ENCODE peak calls at places on chromosomes 11 and 22, in six cellular contexts. X is cardiac fibroblast; I is WERI-Rb-1; T is stimulated activated CD4-positive, alpha-beta T cell treated with anti-CD3 and anti-CD28 coated beads, Interleukin-12 subunit alpha, Interleukin-12 subunit beta, amount 100 ng/mL, for 4 hours; P is EH; F is small intestine. B is an unnamed sample.

GRCh38 chr11:9850224-9850895 is 186.5 kb downstream of the SWAP70 start:
- DNase-seq in X (peak), I (no peak), T (no peak), P (peak), F (no peak), B (no peak)

GRCh38 chr11:38006466-38006865 is 1408.4 kb upstream of the RAG2 start:
- DNase-seq in X (no peak), I (no peak), T (no peak), P (no peak), F (no peak), B (no peak)

GRCh38 chr11:130858215-130858614 is 58.1 kb downstream of the SNX19 start:
- DNase-seq in X (no peak), I (no peak), T (no peak), P (no peak), F (peak), B (no peak)

GRCh38 chr11:102522332-102523207 is 8.0 kb downstream of the MMP7 start:
- DNase-seq in X (no peak), I (no peak), T (no peak), P (peak), F (no peak), B (no peak)

GRCh38 chr11:91067666-91068065 is 844.8 kb upstream of the CHORDC1 start:
- DNase-seq in X (no peak), I (no peak), T (no peak), P (no peak), F (no peak), B (no peak)

GRCh38 chr11:3158821-3159220 is 6.3 kb downstream of the OSBPL5 start:
- DNase-seq in X (no peak), I (no peak), T (no peak), P (no peak), F (no peak), B (no peak)

GRCh38 chr11:16572946-16573345 is 165.5 kb upstream of the C11orf58 start:
- DNase-seq in X (no peak), I (no peak), T (no peak), P (no peak), F (no peak), B (no peak)

GRCh38 chr11:117449111-117449693 is 121.5 kb downstream of the CEP164 start:
- DNase-seq in X (no peak), I (no peak), T (no peak), P (peak), F (no peak), B (no peak)

GRCh38 chr11:121389651-121390050 is 62.5 kb upstream of the SORL1 start:
- DNase-seq in X (peak), I (peak), T (no peak), P (no peak), F (no peak), B (no peak)

GRCh38 chr11:95324826-95325225 is 93.8 kb upstream of the SESN3 start:
- DNase-seq in X (no peak), I (no peak), T (no peak), P (no peak), F (no peak), B (no peak)

GRCh38 chr11:32162906-32163305 is 72.0 kb downstream of the RCN1 start:
- DNase-seq in X (no peak), I (no peak), T (no peak), P (no peak), F (no peak), B (no peak)

GRCh38 chr11:45485070-45485716 is 180.2 kb downstream of the CHST1 start:
- DNase-seq in X (peak), I (no peak), T (no peak), P (no peak), F (no peak), B (no peak)

GRCh38 chr11:62132188-62132587 is 8.4 kb downstream of the INCENP start:
- DNase-seq in X (no peak), I (no peak), T (no peak), P (no peak), F (no peak), B (no peak)

GRCh38 chr11:58451585-58451984 is 9.5 kb upstream of the OR5B12 start:
- DNase-seq in X (no peak), I (no peak), T (no peak), P (no peak), F (no peak), B (no peak)

GRCh38 chr22:30425616-30426394 is at the start of gene MTFP1:
- DNase-seq in X (peak), I (peak), T (peak), P (peak), F (peak), B (peak)

GRCh38 chr11:61893981-61894380 is 2.6 kb upstream of the FADS3 start:
- DNase-seq in X (peak), I (no peak), T (no peak), P (peak), F (no peak), B (peak)

GRCh38 chr11:119375629-119376196 is 5.8 kb downstream of the USP2 start:
- DNase-seq in X (peak), I (peak), T (no peak), P (peak), F (no peak), B (no peak)

GRCh38 chr11:119484741-119485605 is 62.0 kb upstream of the THY1 start:
- DNase-seq in X (no peak), I (peak), T (no peak), P (no peak), F (peak), B (no peak)

GRCh38 chr22:42560781-42561180 is 7.0 kb downstream of the SERHL2 start:
- DNase-seq in X (peak), I (peak), T (no peak), P (peak), F (no peak), B (peak)

GRCh38 chr11:12186683-12187082 is 76.3 kb downstream of the MICAL2 start:
- DNase-seq in X (no peak), I (peak), T (no peak), P (no peak), F (no peak), B (no peak)

GRCh38 chr11:43376594-43376993 is 17.9 kb downstream of the TTC17 start:
- DNase-seq in X (peak), I (no peak), T (no peak), P (peak), F (peak), B (peak)

GRCh38 chr11:111479666-111480065 is 32.5 kb downstream of the BTG4 start:
- DNase-seq in X (no peak), I (no peak), T (no peak), P (no peak), F (no peak), B (no peak)

GRCh38 chr22:32203181-32204105 is 1.4 kb downstream of the RFPL2 start:
- DNase-seq in X (no peak), I (no peak), T (no peak), P (no peak), F (no peak), B (no peak)

GRCh38 chr11:18457435-18457834 is 1.8 kb downstream of the LDHAL6A start:
- DNase-seq in X (peak), I (no peak), T (no peak), P (peak), F (peak), B (peak)